ENCODE peak calls at places on chromosomes 7 and 10, in four cellular contexts. O is NCI-H774; U is T-helper 9 cell; F is stimulated activated CD4-positive, alpha-beta T cell treated with anti-CD3 and anti-CD28 coated beads, Interleukin-2, amount 100 ng/mL, for 48 hours. T is an unnamed sample.

GRCh38 chr7:38673795-38674194 is 42.6 kb upstream of the AMPH start:
- DNase-seq in U (no peak), F (no peak), O (no peak), T (no peak)

GRCh38 chr10:21499910-21500577 is 25.4 kb downstream of the SKIDA1 start:
- DNase-seq in F (no peak), U (no peak), O (no peak), T (no peak)

GRCh38 chr7:1758417-1758858 is 88.4 kb downstream of the ELFN1 start:
- DNase-seq in O (no peak), F (no peak), U (no peak), T (no peak)

GRCh38 chr10:132850896-132851295 is 64.9 kb upstream of the NKX6-2 start:
- DNase-seq in O (no peak), F (no peak), U (no peak), T (peak)

GRCh38 chr7:123580406-123581161 is 21.0 kb upstream of the ASB15 start:
- DNase-seq in O (peak), U (no peak), F (no peak), T (peak)

GRCh38 chr10:3676564-3676963 is 108.4 kb downstream of the KLF6 start:
- DNase-seq in F (no peak), U (no peak), O (no peak), T (no peak)

GRCh38 chr7:24731313-24731712 is 26.0 kb downstream of the GSDME start:
- DNase-seq in F (no peak), O (no peak), U (no peak), T (no peak)

GRCh38 chr10:86968271-86968993 is at the start of gene ADIRF:
- DNase-seq in U (no peak), F (no peak), O (no peak), T (peak)

GRCh38 chr10:11178606-11179221 is 161.0 kb downstream of the CELF2 start:
- DNase-seq in U (peak), O (no peak), F (peak), T (peak)

GRCh38 chr7:94436018-94436604 is 41.4 kb downstream of the COL1A2 start:
- DNase-seq in U (peak), F (peak), O (no peak), T (peak)

GRCh38 chr10:112383325-112383724 is 9.4 kb downstream of the ACSL5 start:
- DNase-seq in U (no peak), O (no peak), F (no peak), T (peak)

GRCh38 chr10:103451091-103451801 is 924 bp downstream of the CALHM2 start:
- DNase-seq in U (peak), O (no peak), F (peak), T (peak)

GRCh38 chr10:97459111-97459510 is 13.1 kb downstream of the ZDHHC16 start:
- DNase-seq in O (no peak), F (no peak), U (no peak), T (no peak)

GRCh38 chr10:30127120-30127541 is 67.7 kb upstream of the JCAD start:
- DNase-seq in U (no peak), F (no peak), O (no peak), T (no peak)

GRCh38 chr7:128022631-128023532 is 8.4 kb downstream of the LRRC4 start:
- DNase-seq in U (no peak), O (no peak), F (no peak), T (no peak)

GRCh38 chr7:96120856-96121255 is 201.0 kb downstream of the SLC25A13 start:
- DNase-seq in F (no peak), U (no peak), O (no peak), T (no peak)